ENCODE peak calls at places on chromosome 9, in eight cellular contexts. B, X, A, S, E, L, U and T are unnamed samples.

GRCh38 chr9:113511856-113512761 is 48.6 kb downstream of the RGS3 start:
- DNase-seq in L (peak), U (no peak), S (peak), B (no peak), A (no peak), E (no peak), X (no peak), T (no peak)

GRCh38 chr9:134180786-134181647 is 16.7 kb upstream of the RNU6ATAC start:
- DNase-seq in L (no peak), B (no peak), S (no peak), E (no peak), A (no peak), X (no peak), U (no peak), T (no peak)

GRCh38 chr9:3827175-3827574 is 301.4 kb upstream of the RFX3 start:
- DNase-seq in X (no peak), E (no peak), B (no peak), S (no peak), A (no peak), L (no peak), U (no peak), T (peak)

GRCh38 chr9:76717611-76718010 is 46.6 kb upstream of the PCA3 start:
- DNase-seq in B (no peak), A (no peak), E (no peak), S (peak), X (no peak), L (peak), U (no peak), T (no peak)

GRCh38 chr9:97938081-97938644 is at the start of gene HEMGN:
- DNase-seq in E (no peak), U (no peak), B (no peak), X (no peak), S (no peak), L (no peak), A (no peak), T (no peak)

GRCh38 chr9:426976-427375 is 212.3 kb downstream of the DOCK8 start:
- DNase-seq in B (no peak), L (no peak), S (no peak), X (no peak), A (no peak), E (peak), U (no peak), T (no peak)

GRCh38 chr9:13377286-13377925 is 97.9 kb upstream of the MPDZ start:
- DNase-seq in S (no peak), U (no peak), B (no peak), E (no peak), X (no peak), A (no peak), L (no peak), T (no peak)

GRCh38 chr9:15606667-15607472 is 54.0 kb downstream of the CCDC171 start:
- DNase-seq in B (peak), U (peak), A (peak), S (peak), E (peak), L (peak), X (no peak), T (peak)

GRCh38 chr9:116471943-116472506 is 215.1 kb upstream of the TRIM32 start:
- DNase-seq in S (no peak), A (no peak), U (no peak), B (no peak), X (no peak), L (no peak), E (peak), T (no peak)

GRCh38 chr9:99907208-99907532 is 716 bp downstream of the STX17 start:
- DNase-seq in L (no peak), E (no peak), X (no peak), A (no peak), B (no peak), S (no peak), U (no peak), T (no peak)

GRCh38 chr9:22354699-22355384 is 91.8 kb upstream of the DMRTA1 start:
- DNase-seq in A (no peak), E (no peak), U (no peak), B (no peak), S (no peak), L (no peak), X (no peak), T (no peak)

GRCh38 chr9:6915635-6916034 is 157.9 kb downstream of the KDM4C start:
- DNase-seq in B (peak), U (no peak), A (no peak), X (no peak), L (no peak), E (peak), S (no peak), T (no peak)

GRCh38 chr9:132169672-132170392 is 8.0 kb downstream of the NTNG2 start:
- DNase-seq in U (peak), L (peak), S (peak), A (peak), E (peak), X (peak), B (peak), T (peak)

GRCh38 chr9:110650991-110651411 is 17.6 kb upstream of the MUSK start:
- DNase-seq in X (no peak), B (no peak), S (peak), A (no peak), U (no peak), L (peak), E (no peak), T (no peak)

GRCh38 chr9:93071464-93071863 is 13.0 kb downstream of the SUSD3 start:
- DNase-seq in X (no peak), E (peak), U (no peak), S (peak), B (no peak), L (peak), A (peak), T (peak)

GRCh38 chr9:70347046-70347445 is 67.4 kb downstream of the KLF9 start:
- DNase-seq in X (no peak), A (no peak), B (no peak), U (no peak), L (no peak), E (no peak), S (no peak), T (no peak)

GRCh38 chr9:93960971-93961841 is 6.1 kb upstream of the BARX1 start:
- DNase-seq in X (no peak), S (no peak), B (no peak), L (no peak), U (no peak), E (no peak), A (no peak), T (no peak)

GRCh38 chr9:18274693-18275092 is 199.3 kb upstream of the ADAMTSL1 start:
- DNase-seq in U (no peak), B (no peak), S (no peak), X (no peak), E (no peak), L (peak), A (no peak), T (no peak)

GRCh38 chr9:98974994-98975712 is 31.4 kb downstream of the COL15A1 start:
- DNase-seq in L (peak), B (peak), A (peak), U (peak), X (peak), E (peak), S (peak), T (peak)

GRCh38 chr9:96203867-96204412 is 98.0 kb downstream of the HSD17B3 start:
- DNase-seq in A (no peak), L (peak), X (no peak), S (no peak), B (no peak), U (no peak), E (no peak), T (no peak)

GRCh38 chr9:13933268-13933656 is 380.7 kb downstream of the NFIB start:
- DNase-seq in X (no peak), L (no peak), S (no peak), B (no peak), A (no peak), U (no peak), E (no peak), T (no peak)

GRCh38 chr9:72812622-72813111 is 140.2 kb downstream of the ALDH1A1 start:
- DNase-seq in E (no peak), S (no peak), X (no peak), U (no peak), L (no peak), A (no peak), B (no peak), T (no peak)

GRCh38 chr9:99076483-99077171 is 28.3 kb upstream of the TGFBR1 start:
- DNase-seq in S (no peak), U (no peak), E (no peak), A (no peak), B (no peak), L (no peak), X (no peak), T (no peak)

GRCh38 chr9:88202321-88202720 is 64.0 kb upstream of the SPATA31C2 start:
- DNase-seq in L (no peak), S (no peak), E (no peak), X (no peak), B (no peak), A (no peak), U (no peak), T (no peak)

GRCh38 chr9:116391306-116391900 is 237.8 kb downstream of the PAPPA start:
- DNase-seq in A (no peak), S (peak), L (peak), X (no peak), B (peak), U (no peak), E (no peak), T (no peak)

GRCh38 chr9:97593960-97594359 is 39.2 kb downstream of the TSTD2 start:
- DNase-seq in B (no peak), U (no peak), S (peak), E (no peak), X (no peak), L (no peak), A (no peak), T (no peak)

DNA sequence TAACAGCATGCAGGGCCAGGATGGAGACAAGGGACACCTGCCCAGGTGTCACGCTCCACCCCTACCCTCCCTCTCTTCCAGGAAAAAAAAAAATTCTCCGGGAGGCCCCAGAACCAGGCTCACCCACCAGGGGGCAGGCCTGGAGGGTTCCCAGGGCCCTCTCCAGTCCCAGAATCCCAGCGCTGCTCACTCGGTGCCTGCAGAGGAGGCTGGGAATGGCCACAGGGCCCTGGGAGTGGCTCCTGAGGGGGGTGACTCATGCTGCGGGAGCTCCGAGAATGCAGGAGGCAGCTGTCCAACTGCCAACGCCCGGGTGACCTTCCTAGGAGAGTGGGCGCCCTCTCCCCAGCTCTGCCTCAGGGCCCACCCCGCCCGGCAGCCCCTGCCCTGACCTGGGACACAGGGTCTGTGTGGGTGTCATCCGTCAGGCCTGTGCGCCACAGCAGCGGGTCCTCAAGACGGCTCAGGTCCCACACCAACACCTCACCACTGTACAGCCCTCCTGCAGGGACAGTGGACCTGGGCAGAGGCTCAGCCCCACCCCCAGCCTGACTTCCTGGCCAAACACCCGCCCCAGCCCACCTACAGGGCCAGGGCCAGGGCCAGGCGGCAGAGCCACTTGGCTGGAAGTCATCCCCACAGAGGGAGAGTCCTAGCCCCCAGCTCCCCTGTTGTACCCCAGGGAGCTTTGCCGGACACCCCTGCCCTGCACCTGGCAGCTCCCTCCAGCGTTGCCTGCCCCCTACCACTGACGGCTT is 21.2 kb downstream of the DYNC2I2 start:
- DNase-seq in L (peak), U (peak), X (peak), A (peak), S (peak), E (peak), B (peak), T (peak)
- TF ChIP-seq CTCF in L (peak), U (peak), X (peak), A (peak), S (peak), E (peak), B (peak), T (peak)

DNA sequence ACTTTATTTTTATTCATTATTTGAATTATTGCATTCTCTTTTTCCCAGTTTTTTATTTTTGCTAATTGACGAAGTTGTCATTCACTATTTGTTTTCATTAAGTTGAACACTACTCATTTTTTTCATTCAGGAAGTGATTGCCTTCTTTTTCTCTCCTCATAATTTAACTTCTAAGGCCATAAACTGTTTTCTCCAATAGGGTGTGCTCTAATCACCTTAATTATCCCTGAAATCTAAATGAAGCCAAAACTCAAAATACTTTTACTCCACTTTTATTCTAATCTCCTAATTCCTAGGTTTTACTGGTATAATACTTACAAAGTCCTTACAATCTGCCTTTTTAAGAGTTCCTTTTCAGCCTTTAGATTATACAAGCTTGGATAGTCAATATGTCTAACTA is 2.9 kb upstream of the OR13C2 start:
- DNase-seq in U (no peak), E (peak), S (no peak), L (peak), B (no peak), A (no peak), X (no peak), T (no peak)
- TF ChIP-seq CTCF in U (peak), E (no peak), S (peak), L (peak), B (no peak), A (no peak), X (no peak), T (no peak)

DNA sequence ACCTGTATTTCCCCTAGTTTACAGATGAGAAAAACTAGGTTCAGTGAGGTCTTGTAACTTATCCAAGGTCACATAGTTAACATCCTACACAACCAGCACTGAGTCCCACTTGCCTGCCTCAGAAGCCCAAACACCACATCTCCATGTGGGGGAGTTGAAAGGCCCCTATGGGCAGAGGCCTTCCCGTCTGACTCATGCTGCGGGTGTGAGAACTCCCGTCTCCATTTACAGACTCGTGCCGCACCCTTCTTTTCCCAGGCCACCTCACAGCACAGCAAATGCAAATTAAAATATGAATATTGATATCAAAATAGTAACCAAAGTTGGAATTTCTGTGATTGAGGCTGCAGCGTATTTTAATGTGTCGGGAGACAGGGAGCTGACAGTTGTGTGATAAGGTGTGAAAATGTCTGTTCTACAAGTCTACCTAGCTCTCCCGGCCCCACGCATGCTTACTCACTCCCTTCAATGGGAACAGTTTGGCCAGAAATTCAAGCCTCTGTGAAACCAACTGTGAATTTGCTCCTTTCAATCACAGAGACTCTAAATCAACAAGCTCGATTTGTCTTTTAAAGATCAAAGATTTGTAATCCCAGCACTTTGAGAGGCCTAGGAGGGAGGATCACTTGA is 90.1 kb downstream of the CRB2 start:
- DNase-seq in B (no peak), E (no peak), X (no peak), S (peak), L (peak), A (no peak), U (no peak), T (no peak)
- TF ChIP-seq CTCF in B (no peak), E (no peak), X (no peak), S (no peak), L (no peak), A (no peak), U (no peak), T (no peak)

GRCh38 chr9:114990901-114991300 is 60.5 kb upstream of the TNFSF8 start:
- DNase-seq in A (no peak), E (no peak), S (no peak), U (no peak), L (no peak), B (no peak), X (no peak), T (no peak)
- TF ChIP-seq CTCF in A (no peak), E (no peak), S (no peak), U (no peak), L (no peak), B (no peak), X (no peak), T (no peak)

DNA sequence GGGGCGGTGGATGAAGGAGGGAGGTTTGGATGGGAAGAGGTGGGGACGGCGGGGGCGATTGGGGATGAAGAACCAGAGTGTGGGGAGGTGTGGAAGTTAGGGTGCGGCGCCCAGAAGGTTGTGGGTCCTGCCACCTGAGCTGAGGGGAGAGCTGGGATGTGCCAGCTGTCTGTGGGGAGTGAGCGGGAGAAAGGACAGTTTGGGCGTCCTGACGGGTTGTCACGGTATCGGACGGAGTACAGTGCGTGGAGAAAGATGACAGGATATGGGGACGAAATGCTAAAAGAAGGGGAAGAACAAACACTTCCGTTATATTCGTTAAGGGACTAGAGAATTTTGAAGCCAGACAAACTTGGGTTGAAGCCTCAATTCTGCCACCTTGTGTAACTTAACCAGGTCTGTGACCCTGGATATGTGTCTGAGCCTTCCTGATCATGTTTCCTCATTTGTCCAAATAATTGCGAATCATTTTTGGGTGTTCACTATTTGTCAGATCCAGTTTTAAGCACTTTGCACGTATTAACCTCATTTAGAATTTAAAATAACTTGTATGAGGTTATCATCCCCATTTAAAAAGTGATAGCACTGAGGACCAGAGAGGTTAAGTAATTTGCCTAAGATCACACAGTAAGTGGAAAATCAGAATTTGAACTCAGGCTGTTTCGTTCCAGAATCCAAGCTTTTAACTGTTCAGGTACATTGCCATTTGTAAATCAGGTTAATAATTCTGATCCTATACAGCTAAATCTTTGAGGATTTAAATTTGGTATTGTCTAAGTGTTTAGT is 689 bp downstream of the CNTRL start:
- DNase-seq in X (no peak), L (peak), B (peak), E (peak), A (no peak), S (peak), U (no peak), T (no peak)
- TF ChIP-seq CTCF in X (no peak), L (no peak), B (no peak), E (no peak), A (no peak), S (peak), U (no peak), T (no peak)

GRCh38 chr9:89254773-89255125 is 56.2 kb upstream of the CKS2 start:
- DNase-seq in S (no peak), U (no peak), A (no peak), L (no peak), X (no peak), B (no peak), E (no peak), T (no peak)
- TF ChIP-seq CTCF in S (no peak), U (no peak), A (no peak), L (no peak), X (no peak), B (no peak), E (no peak), T (no peak)